ENCODE peak calls at places on chromosomes 13 and 19, in seven cellular contexts. Y, V, A, Z, N, C and L are unnamed samples.

GRCh38 chr19:33377586-33378475 is 4.3 kb downstream of the CEBPG start:
- DNase-seq in A (no peak), C (peak), Z (no peak), V (no peak), Y (no peak), N (peak), L (no peak)

GRCh38 chr19:51546650-51547396 is 15.4 kb upstream of the SIGLEC6 start:
- DNase-seq in Y (no peak), A (peak), V (no peak), N (no peak), C (peak), Z (no peak), L (no peak)

GRCh38 chr13:41008349-41008980 is 10.7 kb downstream of the ELF1 start:
- DNase-seq in Y (no peak), Z (no peak), C (peak), A (peak), V (no peak), N (no peak), L (no peak)

GRCh38 chr19:38488096-38488495 is 54.6 kb downstream of the RYR1 start:
- DNase-seq in N (no peak), A (no peak), Y (no peak), Z (no peak), C (no peak), V (no peak), L (no peak)

GRCh38 chr19:27742041-27742440 is 1470.9 kb downstream of the UQCRFS1 start:
- DNase-seq in Y (no peak), V (no peak), C (no peak), N (no peak), A (no peak), Z (no peak), L (no peak)

GRCh38 chr19:55172741-55173140 is 6.3 kb upstream of the DNAAF3 start:
- DNase-seq in N (no peak), C (peak), A (peak), V (no peak), Z (no peak), Y (no peak), L (no peak)

GRCh38 chr13:26050568-26051230 is 1.1 kb downstream of the SHISA2 start:
- DNase-seq in C (peak), Y (peak), A (no peak), N (no peak), Z (peak), V (peak), L (peak)

GRCh38 chr13:108269601-108270328 is at the start of gene TNFSF13B:
- DNase-seq in N (peak), Y (peak), V (peak), C (peak), A (peak), Z (peak), L (no peak)

GRCh38 chr13:27496006-27496405 is 45.6 kb upstream of the MTIF3 start:
- DNase-seq in N (no peak), A (no peak), Z (no peak), Y (no peak), V (no peak), C (no peak), L (no peak)
- H2AK5ac ChIP-seq in N (no peak), A (no peak), Z (no peak), Y (no peak), V (no peak), C (no peak), L (no peak)

GRCh38 chr19:6278740-6279619 is 795 bp downstream of the MLLT1 start:
- DNase-seq in N (no peak), Z (peak), Y (no peak), A (no peak), C (peak), V (no peak), L (no peak)
- H2AK5ac ChIP-seq in N (peak), Z (no peak), Y (no peak), A (peak), C (no peak), V (no peak), L (peak)

DNA sequence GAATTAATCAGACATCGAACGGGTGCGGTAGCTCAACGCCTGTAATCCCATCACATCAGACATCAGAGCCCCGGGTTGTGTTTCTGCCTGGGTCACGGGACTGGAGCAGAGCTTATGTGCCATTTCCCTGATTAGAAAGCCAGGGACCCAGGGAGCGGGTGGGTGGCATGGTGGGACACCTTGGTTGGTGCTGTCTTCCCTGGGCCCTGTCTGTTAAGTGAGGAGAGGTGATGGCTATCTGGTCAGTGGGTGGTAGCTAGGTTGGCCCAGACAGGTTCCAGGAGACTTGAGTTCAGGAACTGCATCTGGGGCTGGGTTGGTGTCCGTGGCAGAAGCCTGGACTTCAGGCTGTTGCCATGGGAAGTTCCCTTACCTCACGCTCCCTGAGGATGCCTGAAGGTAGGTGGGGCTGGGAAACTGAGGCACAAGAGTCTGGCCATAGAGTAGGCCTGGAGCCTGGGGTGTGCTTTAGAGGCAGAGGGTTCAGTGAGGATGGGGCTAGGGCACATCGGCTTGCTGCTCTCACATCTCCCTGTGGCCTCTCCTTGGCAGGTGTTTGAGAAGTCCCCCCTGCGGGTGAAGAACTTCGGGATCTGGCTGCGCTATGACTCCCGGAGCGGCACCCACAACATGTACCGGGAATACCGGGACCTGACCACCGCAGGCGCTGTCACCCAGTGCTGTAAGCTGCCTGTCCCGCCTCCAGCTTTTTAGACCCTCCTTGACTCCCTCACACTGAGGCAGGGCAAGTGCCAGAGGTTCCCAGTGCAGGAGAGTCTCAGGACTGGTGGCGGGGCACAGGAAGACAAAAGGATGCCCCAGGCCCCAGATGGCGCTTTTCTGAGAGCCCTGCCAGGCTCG is 2.1 kb downstream of the RPL18A start:
- DNase-seq in A (no peak), N (no peak), C (no peak), Y (no peak), V (no peak), Z (no peak), L (no peak)
- H2AK5ac ChIP-seq in A (no peak), N (no peak), C (no peak), Y (no peak), V (no peak), Z (no peak), L (no peak)

GRCh38 chr13:28918030-28918429 is 97.9 kb downstream of the MTUS2 start:
- DNase-seq in Z (no peak), N (no peak), C (no peak), Y (no peak), V (no peak), A (no peak), L (no peak)

GRCh38 chr13:28922341-28922740 is 102.2 kb downstream of the MTUS2 start:
- DNase-seq in A (no peak), Z (no peak), V (no peak), Y (no peak), C (no peak), N (no peak), L (no peak)
- H2AK5ac ChIP-seq in A (no peak), Z (no peak), V (no peak), Y (no peak), C (no peak), N (no peak), L (no peak)

DNA sequence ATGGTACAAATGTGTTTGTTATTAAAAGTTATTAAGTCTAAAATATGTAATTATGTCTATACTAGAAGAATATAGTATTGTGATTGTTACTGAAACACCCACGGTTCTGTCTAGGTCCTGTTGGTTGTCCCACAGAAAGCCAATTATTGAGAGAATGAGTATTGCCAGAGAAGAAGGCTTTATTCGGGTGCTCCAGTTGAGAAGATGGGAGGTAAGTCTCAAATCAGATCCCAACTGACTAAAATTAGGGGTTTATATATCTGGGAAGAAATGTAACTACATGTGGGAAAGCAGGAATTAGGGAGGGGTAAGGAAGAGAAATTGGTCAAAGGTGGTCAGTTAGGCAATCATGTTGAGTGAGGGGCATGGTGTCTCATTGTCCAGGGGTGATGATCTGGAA is 798.4 kb downstream of the PCDH17 start:
- DNase-seq in N (no peak), Y (no peak), C (no peak), A (no peak), Z (no peak), V (no peak), L (no peak)
- H2AK5ac ChIP-seq in N (no peak), Y (no peak), C (no peak), A (no peak), Z (no peak), V (no peak), L (no peak)

DNA sequence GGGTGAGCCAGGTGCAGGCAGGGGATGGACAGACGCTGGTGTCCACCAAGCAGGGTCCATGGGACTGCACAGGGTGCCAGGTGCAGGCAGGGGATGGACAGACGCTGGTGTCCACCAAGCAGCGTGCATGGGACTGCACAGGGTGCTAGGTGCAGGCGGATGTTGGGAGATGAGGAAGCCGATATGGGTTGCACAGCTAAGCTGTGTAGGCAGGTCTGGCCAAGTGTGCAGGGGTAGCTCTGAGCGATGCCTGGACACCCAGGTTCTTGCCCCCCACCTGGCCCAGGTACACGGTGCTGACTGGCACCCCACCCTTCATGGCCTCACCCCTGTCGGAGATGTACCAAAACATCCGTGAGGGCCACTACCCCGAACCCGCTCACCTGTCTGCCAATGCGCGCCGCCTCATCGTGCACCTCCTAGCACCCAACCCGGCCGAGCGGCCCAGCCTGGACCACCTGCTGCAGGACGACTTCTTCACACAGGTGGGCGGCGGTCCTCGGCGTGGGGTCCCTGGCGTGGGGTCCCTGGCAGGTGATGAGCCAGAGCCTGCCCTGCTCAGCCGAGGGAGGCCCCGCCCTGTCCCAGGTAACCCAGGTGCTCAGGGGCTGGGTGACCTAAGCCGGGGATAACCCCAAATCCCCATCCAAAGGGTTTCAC is 3.9 kb downstream of the PLK5 start:
- DNase-seq in A (no peak), Z (peak), C (no peak), N (no peak), Y (no peak), V (no peak), L (no peak)
- H2AK5ac ChIP-seq in A (no peak), Z (no peak), C (no peak), N (no peak), Y (no peak), V (no peak), L (peak)

GRCh38 chr13:23330356-23330755 is 103.1 kb downstream of the SACS start:
- DNase-seq in N (no peak), Z (no peak), Y (no peak), A (no peak), C (no peak), V (no peak), L (no peak)
- H2AK5ac ChIP-seq in N (no peak), Z (no peak), Y (no peak), A (no peak), C (no peak), V (no peak), L (no peak)

GRCh38 chr19:13234518-13234917 is 84.3 kb downstream of the IER2 start:
- DNase-seq in V (peak), Y (peak), N (no peak), C (peak), A (no peak), Z (peak), L (no peak)
- H2AK5ac ChIP-seq in V (no peak), Y (no peak), N (no peak), C (no peak), A (no peak), Z (no peak), L (no peak)

DNA sequence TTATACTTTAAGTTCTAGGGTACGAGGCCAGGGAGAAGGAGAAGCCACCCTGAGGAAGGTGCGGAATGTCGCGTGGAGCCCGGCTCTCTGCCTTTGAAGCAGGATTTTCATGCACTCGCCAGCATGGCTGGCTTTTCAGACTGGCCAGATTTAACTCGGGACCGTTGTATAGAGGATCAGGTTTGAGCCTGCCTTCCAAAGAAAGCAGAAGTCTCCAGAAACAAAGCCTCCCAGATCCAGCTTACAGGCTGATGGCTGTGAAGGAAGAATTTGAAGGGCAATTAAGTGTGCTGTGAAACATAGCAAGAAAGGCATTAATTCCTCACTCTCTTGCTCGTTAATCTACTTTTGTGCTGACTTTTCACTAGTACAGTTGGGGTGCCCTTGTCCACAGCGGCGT is 140.2 kb downstream of the SOX1 start:
- DNase-seq in V (no peak), N (no peak), C (no peak), A (no peak), Z (no peak), Y (peak), L (peak)
- H2AK5ac ChIP-seq in V (no peak), N (no peak), C (no peak), A (no peak), Z (no peak), Y (no peak), L (no peak)

GRCh38 chr19:11356676-11357550 is 1.7 kb downstream of the PLPPR2 start:
- DNase-seq in A (no peak), V (no peak), Z (no peak), C (no peak), Y (no peak), N (no peak), L (no peak)

GRCh38 chr19:11355160-11356073 is at the start of gene PLPPR2:
- DNase-seq in N (peak), Z (peak), A (peak), Y (peak), V (peak), C (peak), L (peak)

GRCh38 chr19:11359421-11359820 is 4.2 kb downstream of the PLPPR2 start:
- DNase-seq in Z (no peak), N (no peak), Y (no peak), C (no peak), A (no peak), V (no peak), L (no peak)

GRCh38 chr19:11361037-11361770 is 6.0 kb downstream of the PLPPR2 start:
- DNase-seq in A (no peak), V (peak), Y (peak), N (peak), Z (peak), C (no peak), L (peak)

GRCh38 chr19:11356074-11356397 is 804 bp downstream of the PLPPR2 start:
- DNase-seq in N (no peak), A (no peak), C (no peak), Y (no peak), V (no peak), Z (no peak), L (no peak)
- H2AK5ac ChIP-seq in N (no peak), A (peak), C (no peak), Y (no peak), V (no peak), Z (peak), L (no peak)